ENCODE peak calls at places on chromosomes 5 and 9, in seven cellular contexts. M, J, Y, T, B, L and E are unnamed samples.

GRCh38 chr5:76403713-76403962 is 553 bp downstream of the IQGAP2 start:
- DNase-seq in M (no peak), J (no peak), Y (no peak), T (no peak), B (no peak), L (no peak), E (no peak)

GRCh38 chr9:85332487-85332886 is 409.3 kb downstream of the AGTPBP1 start:
- DNase-seq in M (no peak), J (no peak), Y (no peak), T (no peak), B (no peak), L (no peak), E (no peak)

GRCh38 chr9:107173422-107174180 is 109.5 kb upstream of the RAD23B start:
- DNase-seq in M (no peak), J (no peak), Y (no peak), T (no peak), B (no peak), L (no peak), E (no peak)

GRCh38 chr9:32741706-32742105 is 41.6 kb upstream of the TMEM215 start:
- DNase-seq in M (no peak), J (no peak), Y (no peak), T (no peak), B (no peak), L (peak; percentile 57), E (no peak)

GRCh38 chr5:40675396-40676133 is 4.2 kb upstream of the PTGER4 start:
- DNase-seq in M (no peak), J (no peak), Y (no peak), T (no peak), B (no peak), L (no peak), E (no peak)

GRCh38 chr5:56432326-56432725 is 199.2 kb upstream of the ANKRD55 start:
- DNase-seq in M (no peak), J (no peak), Y (no peak), T (no peak), B (no peak), L (no peak), E (no peak)

GRCh38 chr9:82073551-82073950 is 85.0 kb downstream of the SPATA31D1 start:
- DNase-seq in M (no peak), J (no peak), Y (no peak), T (no peak), B (no peak), L (no peak), E (no peak)

GRCh38 chr5:126354857-126355731 is 68.1 kb upstream of the GRAMD2B start:
- DNase-seq in M (no peak), J (no peak), Y (no peak), T (no peak), B (no peak), L (no peak), E (no peak)

GRCh38 chr5:133890776-133891280 is 77.6 kb downstream of the C5orf15 start:
- DNase-seq in M (no peak), J (no peak), Y (no peak), T (no peak), B (no peak), L (no peak), E (no peak)

GRCh38 chr9:81871695-81872094 is 56.5 kb upstream of the SPATA31D4 start:
- DNase-seq in M (peak; percentile 64), J (no peak), Y (no peak), T (no peak), B (no peak), L (no peak), E (no peak)

GRCh38 chr5:140042551-140043507 is at the start of gene NRG2:
- DNase-seq in M (peak; percentile 75), J (peak; percentile 51), Y (peak; percentile 77), T (peak; percentile 84), B (peak; percentile 38), L (peak; percentile 53), E (peak; percentile 65)

GRCh38 chr5:54905942-54906537 is 79.4 kb downstream of the ESM1 start:
- DNase-seq in M (peak; percentile 92), J (peak; percentile 60), Y (peak; percentile 56), T (no peak), B (peak; percentile 50), L (peak; percentile 49), E (peak; percentile 34)

GRCh38 chr5:129904102-129904666 is at the start of gene CHSY3:
- DNase-seq in M (peak; percentile 96), J (peak; percentile 81), Y (peak; percentile 76), T (peak; percentile 95), B (peak; percentile 85), L (peak; percentile 93), E (peak; percentile 65)

GRCh38 chr5:71976449-71976848 is 130.8 kb upstream of the MAP1B start:
- DNase-seq in M (no peak), J (no peak), Y (no peak), T (no peak), B (no peak), L (no peak), E (no peak)
- H3K36me3 ChIP-seq in M (no peaks in the 10 kb centered on the region), J (no peaks in the 10 kb centered on the region), Y (no peaks in the 10 kb centered on the region), T (no peaks in the 10 kb centered on the region), B (no peaks in the 10 kb centered on the region), L (no peaks in the 10 kb centered on the region), E (no peaks in the 10 kb centered on the region)

DNA sequence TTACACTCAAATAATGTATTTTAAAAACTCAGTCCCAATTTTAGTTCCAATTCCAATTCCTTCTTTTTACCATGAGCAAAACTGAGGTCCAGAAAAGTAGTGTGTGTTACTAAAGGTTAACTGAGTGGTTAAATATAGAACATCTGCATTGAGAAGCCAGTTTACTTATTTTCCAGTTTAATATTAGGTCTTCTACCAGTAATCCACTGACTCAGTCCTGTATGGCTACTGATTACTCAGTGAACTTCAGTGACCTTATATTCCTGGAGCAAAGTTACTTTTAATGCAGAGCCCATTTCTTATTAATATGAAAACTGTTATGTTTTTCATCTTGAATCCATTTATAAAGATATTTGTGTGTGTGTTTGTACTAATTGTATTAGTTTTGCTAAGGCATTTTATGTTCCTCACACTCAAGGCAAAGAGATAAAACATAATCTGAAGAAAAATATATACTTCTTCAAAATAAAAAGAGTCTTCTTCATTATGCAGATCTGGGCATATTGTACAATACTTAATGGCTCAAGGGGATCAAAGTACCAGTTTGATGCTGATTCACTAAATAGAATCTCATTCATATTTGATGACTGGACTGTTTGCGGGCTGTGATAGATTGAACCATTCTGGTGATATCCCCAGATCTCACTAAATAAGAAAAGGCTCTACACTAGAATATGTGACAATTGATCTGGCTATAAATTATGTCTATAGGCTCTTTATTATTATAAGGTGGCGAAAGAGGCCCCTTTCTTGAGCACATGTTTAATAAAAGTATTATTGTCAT is 60.8 kb downstream of the DMXL1 start:
- DNase-seq in M (no peak), J (no peak), Y (no peak), T (no peak), B (no peak), L (no peak), E (peak; percentile 22)
- H3K36me3 ChIP-seq in M (peaks cover 53% of the 10 kb centered on the region), J (no peaks in the 10 kb centered on the region), Y (peaks cover 81% of the 10 kb centered on the region), T (peaks cover 9% of the 10 kb centered on the region), B (peaks cover 11% of the 10 kb centered on the region), L (peaks cover 8% of the 10 kb centered on the region), E (no peaks in the 10 kb centered on the region)

DNA sequence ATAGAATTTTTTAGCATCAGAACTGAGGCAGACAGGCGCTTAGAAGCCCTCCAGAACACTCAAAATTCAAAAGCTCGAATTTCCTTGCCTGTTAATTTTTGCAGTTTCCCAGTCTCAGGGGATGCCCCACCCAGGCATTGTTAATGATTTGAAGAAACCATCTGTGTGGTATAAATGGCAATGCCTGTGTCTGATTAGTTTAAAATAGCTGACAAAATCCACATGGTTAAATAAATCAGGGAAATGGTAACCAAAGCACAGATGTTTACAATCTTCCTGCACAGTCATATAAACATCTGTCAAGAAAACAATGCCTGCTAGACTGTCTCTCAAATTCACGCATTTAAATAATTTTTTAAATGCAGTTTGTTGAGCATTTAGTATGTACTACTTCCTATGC is 185.2 kb upstream of the RGMB start:
- DNase-seq in M (peak; percentile 17), J (no peak), Y (no peak), T (no peak), B (no peak), L (no peak), E (no peak)
- H3K36me3 ChIP-seq in M (no peaks in the 10 kb centered on the region), J (no peaks in the 10 kb centered on the region), Y (no peaks in the 10 kb centered on the region), T (no peaks in the 10 kb centered on the region), B (no peaks in the 10 kb centered on the region), L (no peaks in the 10 kb centered on the region), E (no peaks in the 10 kb centered on the region)

GRCh38 chr9:114339130-114339908 is 9.7 kb downstream of the ORM2 start:
- DNase-seq in M (peak; percentile 66), J (peak; percentile 44), Y (no peak), T (peak; percentile 78), B (peak; percentile 41), L (peak; percentile 58), E (peak; percentile 21)
- H3K36me3 ChIP-seq in M (peaks cover 95% of the 10 kb centered on the region), J (peaks cover 21% of the 10 kb centered on the region), Y (peaks cover 98% of the 10 kb centered on the region), T (peaks cover 5% of the 10 kb centered on the region), B (peaks cover 77% of the 10 kb centered on the region), L (no peaks in the 10 kb centered on the region), E (peaks cover 19% of the 10 kb centered on the region)

DNA sequence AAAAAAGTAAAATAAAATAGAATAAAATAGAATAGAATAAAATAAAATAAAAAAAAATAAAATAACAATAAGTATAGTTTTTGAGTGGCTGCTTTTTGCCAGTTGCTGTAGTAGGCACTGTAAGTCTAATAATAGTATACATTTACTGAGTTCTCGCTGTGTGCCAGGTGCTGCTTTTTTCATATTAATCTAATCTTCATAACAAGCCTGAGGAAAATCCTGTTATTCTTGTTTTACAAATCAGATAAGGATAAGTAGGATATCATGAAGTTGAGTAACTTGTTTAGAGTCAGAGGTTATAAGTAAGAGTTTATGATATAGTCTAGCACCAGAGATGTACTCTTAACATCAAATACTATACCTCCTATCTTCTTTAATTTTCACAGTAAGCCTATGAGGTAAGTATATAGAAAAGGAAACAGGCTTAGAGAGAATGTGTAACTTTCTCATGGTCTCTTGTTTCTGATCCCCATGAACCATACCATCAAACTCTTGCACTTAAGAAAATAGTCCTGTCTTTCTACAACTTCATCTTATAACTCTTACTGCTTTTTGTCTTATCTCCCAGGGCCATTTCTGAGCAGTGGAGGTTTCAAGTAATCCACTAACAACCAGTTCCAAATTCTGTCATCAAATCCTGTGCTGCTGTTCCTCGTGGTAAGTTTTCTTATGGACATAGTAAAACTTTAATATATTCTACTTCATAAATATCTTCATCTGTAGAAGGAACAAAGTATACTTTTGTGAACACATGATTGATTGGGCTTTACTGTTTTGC is 18.7 kb downstream of the RMI1 start:
- DNase-seq in M (peak; percentile 12), J (no peak), Y (no peak), T (no peak), B (no peak), L (no peak), E (peak; percentile 42)
- H3K36me3 ChIP-seq in M (no peaks in the 10 kb centered on the region), J (no peaks in the 10 kb centered on the region), Y (peaks cover 19% of the 10 kb centered on the region), T (no peaks in the 10 kb centered on the region), B (no peaks in the 10 kb centered on the region), L (no peaks in the 10 kb centered on the region), E (no peaks in the 10 kb centered on the region)

GRCh38 chr5:138909734-138910133 is 34.6 kb upstream of the LRRTM2 start:
- DNase-seq in M (no peak), J (no peak), Y (no peak), T (no peak), B (no peak), L (no peak), E (no peak)
- H3K36me3 ChIP-seq in M (peaks cover 52% of the 10 kb centered on the region), J (peaks cover 7% of the 10 kb centered on the region), Y (peaks cover 68% of the 10 kb centered on the region), T (peaks cover 7% of the 10 kb centered on the region), B (peaks cover 32% of the 10 kb centered on the region), L (peaks cover 3% of the 10 kb centered on the region), E (peaks cover 9% of the 10 kb centered on the region)